ENCODE peak calls at places on chromosomes 16 and 17, in eight cellular contexts. R, P, N, K, Y, S, V and F are unnamed samples.
A peak's percentile ranks its signal among the peaks of the same experiment; 100 is the strongest.

GRCh38 chr16:12344577-12345343 is 368.2 kb downstream of the SNX29 start:
- DNase-seq in R (no peak), P (no peak), N (no peak), K (no peak), Y (no peak), S (no peak), V (no peak), F (no peak)

GRCh38 chr17:81419333-81419885 is 24.2 kb downstream of the BAHCC1 start:
- DNase-seq in R (peak; percentile 64), P (peak; percentile 84), N (peak; percentile 90), K (peak; percentile 73), Y (peak; percentile 79), S (peak; percentile 92), V (peak; percentile 84), F (peak; percentile 94)

GRCh38 chr16:51151951-51152663 is 1.0 kb upstream of the SALL1 start:
- DNase-seq in R (no peak), P (peak; percentile 34), N (no peak), K (peak; percentile 95), Y (no peak), S (peak; percentile 93), V (no peak), F (no peak)

GRCh38 chr16:2056077-2056476 is 8.3 kb downstream of the TSC2 start:
- DNase-seq in R (no peak), P (no peak), N (no peak), K (no peak), Y (no peak), S (no peak), V (no peak), F (no peak)

GRCh38 chr17:4160294-4160859 is 17.4 kb downstream of the CYB5D2 start:
- DNase-seq in R (no peak), P (no peak), N (no peak), K (no peak), Y (no peak), S (no peak), V (no peak), F (no peak)

GRCh38 chr17:37494401-37494831 is 4.7 kb downstream of the DUSP14 start:
- DNase-seq in R (no peak), P (no peak), N (no peak), K (no peak), Y (no peak), S (no peak), V (no peak), F (no peak)

GRCh38 chr17:65697661-65698060 is 136.2 kb upstream of the AXIN2 start:
- DNase-seq in R (no peak), P (no peak), N (no peak), K (no peak), Y (no peak), S (no peak), V (no peak), F (no peak)

GRCh38 chr17:80942360-80943345 is 49.0 kb upstream of the CHMP6 start:
- DNase-seq in R (no peak), P (peak; percentile 76), N (no peak), K (no peak), Y (peak; percentile 91), S (peak; percentile 84), V (peak; percentile 4), F (no peak)

GRCh38 chr17:40551874-40552768 is 13.2 kb downstream of the CCR7 start:
- DNase-seq in R (peak; percentile 6), P (peak; percentile 29), N (peak; percentile 56), K (no peak), Y (no peak), S (peak; percentile 97), V (peak; percentile 99), F (peak; percentile 97)

GRCh38 chr16:13992976-13993375 is 73.0 kb downstream of the ERCC4 start:
- DNase-seq in R (no peak), P (no peak), N (no peak), K (no peak), Y (no peak), S (no peak), V (no peak), F (peak; percentile 64)

GRCh38 chr16:56999409-57000270 is 10.3 kb downstream of the NLRC5 start:
- DNase-seq in R (no peak), P (peak; percentile 43), N (peak; percentile 24), K (no peak), Y (no peak), S (no peak), V (no peak), F (no peak)

GRCh38 chr17:28345420-28346198 is 10.0 kb downstream of the TNFAIP1 start:
- DNase-seq in R (no peak), P (peak; percentile 47), N (no peak), K (no peak), Y (no peak), S (peak; percentile 7), V (no peak), F (no peak)

GRCh38 chr17:28347261-28347891 is 10.0 kb downstream of the POLDIP2 start:
- DNase-seq in R (no peak), P (peak; percentile 50), N (no peak), K (no peak), Y (no peak), S (peak; percentile 93), V (peak; percentile 78), F (no peak)

GRCh38 chr17:28348979-28349378 is 8.3 kb downstream of the POLDIP2 start:
- DNase-seq in R (no peak), P (no peak), N (no peak), K (no peak), Y (no peak), S (no peak), V (no peak), F (no peak)

GRCh38 chr17:28346199-28346580 is 10.6 kb downstream of the TNFAIP1 start:
- DNase-seq in R (no peak), P (no peak), N (no peak), K (peak; percentile 15), Y (no peak), S (peak; percentile 49), V (no peak), F (no peak)

DNA sequence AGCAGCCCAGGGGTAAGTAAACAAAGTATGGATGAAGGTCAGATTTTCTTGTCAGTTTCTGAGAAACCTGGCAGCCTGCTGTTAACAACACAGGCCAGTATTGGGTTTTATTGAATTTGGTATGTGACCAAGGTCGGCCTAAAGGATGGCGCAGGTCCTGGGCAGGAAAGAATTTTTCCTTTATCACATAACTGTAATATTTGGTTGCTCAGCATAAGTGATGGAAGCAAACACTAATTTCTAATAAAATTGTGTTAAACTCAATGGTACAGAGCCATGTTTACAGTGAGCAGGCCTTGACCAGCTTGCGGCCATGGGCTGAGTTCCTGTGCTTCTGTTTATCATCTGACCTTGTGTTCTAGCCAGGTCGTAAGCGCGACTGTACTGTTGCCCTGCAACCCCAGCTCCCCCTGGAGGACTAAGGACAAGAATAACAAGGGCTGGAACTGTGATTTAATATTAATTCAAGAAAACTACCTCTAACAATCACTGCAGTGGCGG is 10.5 kb downstream of the POLDIP2 start:
- DNase-seq in R (no peak), P (peak; percentile 72), N (peak; percentile 70), K (peak; percentile 49), Y (no peak), S (no peak), V (no peak), F (no peak)
- TF ChIP-seq CTCF in R (no peak), P (no peak), N (peak; percentile 66), K (peak; percentile 42), Y (peak; percentile 20), S (peak; percentile 43), V (peak; percentile 20), F (peak; percentile 37)

GRCh38 chr17:45016823-45017222 is 34.6 kb downstream of the DCAKD start:
- DNase-seq in R (no peak), P (no peak), N (no peak), K (no peak), Y (no peak), S (no peak), V (no peak), F (no peak)
- TF ChIP-seq CTCF in R (no peak), P (no peak), N (peak; percentile 56), K (peak; percentile 37), Y (no peak), S (peak; percentile 39), V (peak; percentile 33), F (peak; percentile 28)

DNA sequence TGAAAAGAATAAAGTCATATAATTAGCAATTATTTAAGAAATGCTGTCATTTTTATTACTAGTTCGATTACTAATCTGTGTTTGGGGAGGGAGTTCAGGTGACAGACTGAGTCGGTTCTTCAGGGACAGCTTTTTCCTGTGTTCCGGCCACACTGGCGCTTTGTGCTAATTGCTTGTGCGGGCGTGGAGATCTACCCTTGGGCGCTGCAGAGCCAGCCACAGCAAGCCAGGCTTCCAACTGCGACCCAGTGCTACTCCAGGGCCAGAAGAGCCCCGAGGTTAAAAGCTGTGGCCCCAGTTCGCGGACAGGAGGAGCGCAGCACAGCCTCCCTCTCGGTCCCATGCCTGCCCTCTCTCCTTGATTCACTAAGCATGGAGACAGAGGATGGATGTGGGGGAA is 6.5 kb upstream of the OR2C1 start:
- DNase-seq in R (no peak), P (no peak), N (no peak), K (peak; percentile 16), Y (no peak), S (no peak), V (no peak), F (no peak)
- TF ChIP-seq CTCF in R (no peak), P (no peak), N (no peak), K (no peak), Y (no peak), S (no peak), V (no peak), F (no peak)

GRCh38 chr16:66255647-66256046 is 110.8 kb upstream of the CDH5 start:
- DNase-seq in R (no peak), P (no peak), N (peak; percentile 34), K (no peak), Y (peak; percentile 40), S (no peak), V (no peak), F (no peak)
- TF ChIP-seq CTCF in R (no peak), P (no peak), N (no peak), K (no peak), Y (no peak), S (no peak), V (no peak), F (no peak)

GRCh38 chr17:50203086-50203485 is 1.7 kb upstream of the COL1A1 start:
- DNase-seq in R (no peak), P (no peak), N (no peak), K (no peak), Y (no peak), S (no peak), V (no peak), F (no peak)
- TF ChIP-seq CTCF in R (no peak), P (no peak), N (no peak), K (no peak), Y (no peak), S (no peak), V (peak; percentile 13), F (no peak)

GRCh38 chr17:7323731-7324437 is 5.3 kb downstream of the NEURL4 start:
- DNase-seq in R (peak; percentile 51), P (peak; percentile 67), N (no peak), K (peak; percentile 53), Y (no peak), S (peak; percentile 38), V (no peak), F (no peak)
- TF ChIP-seq CTCF in R (peak; percentile 86), P (no peak), N (no peak), K (peak; percentile 89), Y (peak; percentile 39), S (peak; percentile 95), V (peak; percentile 89), F (peak; percentile 78)

DNA sequence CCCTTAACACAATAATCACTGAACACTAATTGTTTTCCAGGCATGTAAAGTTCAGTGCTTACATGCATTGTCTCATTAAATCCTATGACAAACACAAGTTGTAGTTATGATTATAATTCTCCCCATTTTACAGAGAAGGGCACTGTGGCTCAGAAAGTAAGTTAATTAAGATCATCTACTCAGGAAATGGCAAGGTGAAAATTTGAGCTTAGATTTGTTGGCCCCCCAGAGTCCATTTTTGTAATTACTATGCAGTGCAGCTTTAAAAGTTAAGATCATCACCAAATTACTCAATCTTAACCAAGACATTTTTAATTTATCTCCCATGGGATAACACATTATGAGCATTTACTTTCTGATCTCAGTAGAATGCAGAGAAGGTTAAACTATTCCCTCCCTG is 34.2 kb upstream of the CCL1 start:
- DNase-seq in R (no peak), P (no peak), N (no peak), K (no peak), Y (no peak), S (no peak), V (no peak), F (no peak)
- TF ChIP-seq CTCF in R (peak; percentile 47), P (no peak), N (no peak), K (peak; percentile 3), Y (no peak), S (no peak), V (no peak), F (no peak)